ENCODE peak calls at places on chromosomes 4 and X, in eight cellular contexts. L is GM23248; I is stimulated activated CD4-positive, alpha-beta T cell treated with anti-CD3 and anti-CD28 coated beads, Interleukin-4, amount 100 ng/mL, for 48 hours; M is heart left ventricle; K is mucosa of gallbladder; V is naive thymus-derived CD4-positive, alpha-beta T cell; Z is cerebellar nuclear complex; E is hypothalamus. H is an unnamed sample.

GRCh38 chr4:8560265-8561047 is 19.7 kb upstream of the GPR78 start:
- DNase-seq in I (no peak), E (no peak), K (no peak), Z (no peak), M (no peak), V (no peak), L (peak), H (no peak)

GRCh38 chrX:38649227-38649626 is 87.9 kb downstream of the TSPAN7 start:
- DNase-seq in M (no peak), Z (no peak), I (no peak), E (no peak), L (no peak), V (no peak), K (no peak), H (peak)

GRCh38 chr4:127856485-127857447 is 23.9 kb upstream of the PLK4 start:
- DNase-seq in E (no peak), M (no peak), I (no peak), L (peak), Z (no peak), V (no peak), K (no peak), H (no peak)

GRCh38 chrX:65894138-65894537 is 145.7 kb downstream of the VSIG4 start:
- DNase-seq in I (no peak), M (no peak), L (no peak), Z (no peak), E (no peak), K (no peak), V (no peak), H (no peak)

GRCh38 chr4:30802622-30803323 is 82.6 kb downstream of the PCDH7 start:
- DNase-seq in L (peak), V (no peak), I (no peak), M (no peak), E (no peak), K (no peak), Z (no peak), H (no peak)

GRCh38 chr4:5708829-5709680 is 696 bp upstream of the EVC2 start:
- DNase-seq in V (no peak), E (no peak), K (no peak), L (no peak), Z (no peak), M (no peak), I (no peak), H (no peak)

GRCh38 chrX:14673764-14674163 is 144.4 kb downstream of the GLRA2 start:
- DNase-seq in Z (no peak), V (no peak), K (peak), I (peak), M (no peak), E (no peak), L (peak), H (no peak)

GRCh38 chr4:42281324-42282020 is 115.8 kb upstream of the SHISA3 start:
- DNase-seq in I (no peak), E (no peak), K (no peak), Z (no peak), M (no peak), V (no peak), L (no peak), H (no peak)

GRCh38 chr4:77818667-77819408 is at the start of gene CNOT6L:
- DNase-seq in K (peak), I (peak), L (peak), Z (no peak), M (peak), E (peak), V (peak), H (no peak)

GRCh38 chr4:56622176-56622575 is 58.9 kb downstream of the HOPX start:
- DNase-seq in V (no peak), L (no peak), I (no peak), K (no peak), M (no peak), E (no peak), Z (no peak), H (no peak)

GRCh38 chrX:153974003-153974725 is 1.6 kb downstream of the TMEM187 start:
- DNase-seq in E (no peak), K (no peak), V (no peak), Z (no peak), I (no peak), L (peak), M (no peak), H (no peak)

GRCh38 chr4:157576671-157577070 is 356.1 kb downstream of the GRIA2 start:
- DNase-seq in K (no peak), E (no peak), M (no peak), I (no peak), L (no peak), Z (no peak), V (no peak), H (no peak)

GRCh38 chr4:181597766-181598165 is 645.4 kb upstream of the TENM3 start:
- DNase-seq in I (no peak), V (no peak), K (no peak), M (no peak), Z (no peak), L (no peak), E (no peak), H (no peak)

GRCh38 chrX:8504451-8504850 is 39.8 kb downstream of the VCX3B start:
- DNase-seq in L (no peak), V (no peak), E (no peak), Z (no peak), M (no peak), K (no peak), I (no peak), H (no peak)

GRCh38 chr4:159768011-159768410 is 665.1 kb downstream of the RAPGEF2 start:
- DNase-seq in I (no peak), K (no peak), V (no peak), M (no peak), L (no peak), E (no peak), Z (no peak), H (no peak)

GRCh38 chrX:110847334-110847733 is 51.7 kb upstream of the CHRDL1 start:
- DNase-seq in V (peak), I (no peak), K (peak), Z (peak), M (no peak), L (peak), E (no peak), H (peak)

GRCh38 chrX:23900220-23900797 is 7.4 kb downstream of the APOO start:
- DNase-seq in L (peak), E (no peak), V (no peak), M (no peak), Z (no peak), I (no peak), K (no peak), H (no peak)

GRCh38 chr4:2389691-2390090 is 28.8 kb downstream of the ZFYVE28 start:
- DNase-seq in L (no peak), M (no peak), K (no peak), E (no peak), V (no peak), I (no peak), Z (no peak), H (no peak)

GRCh38 chr4:137638934-137639333 is 106.6 kb upstream of the PCDH18 start:
- DNase-seq in K (no peak), E (no peak), M (no peak), Z (no peak), L (no peak), V (no peak), I (no peak), H (no peak)

GRCh38 chr4:99815597-99816011 is 1.0 kb upstream of the DAPP1 start:
- DNase-seq in V (no peak), L (peak), M (no peak), Z (no peak), K (peak), I (no peak), E (no peak), H (no peak)

GRCh38 chrX:134210465-134210864 is 26.5 kb upstream of the CCDC160 start:
- DNase-seq in E (no peak), V (no peak), M (no peak), Z (no peak), K (no peak), I (no peak), L (no peak), H (no peak)

GRCh38 chrX:134181261-134181660 is 55.7 kb upstream of the CCDC160 start:
- DNase-seq in L (no peak), K (no peak), I (no peak), Z (no peak), M (no peak), E (no peak), V (no peak), H (no peak)

GRCh38 chrX:7132335-7133035 is 15.0 kb upstream of the STS start:
- DNase-seq in I (no peak), Z (no peak), E (no peak), L (peak), V (peak), M (no peak), K (peak), H (peak)

GRCh38 chr4:150127757-150128156 is 49.5 kb downstream of the DCLK2 start:
- DNase-seq in Z (no peak), E (no peak), M (no peak), L (no peak), V (no peak), K (no peak), I (no peak), H (no peak)

GRCh38 chr4:165537028-165537648 is 158.3 kb downstream of the CPE start:
- DNase-seq in V (peak), E (no peak), L (peak), M (no peak), K (no peak), I (no peak), Z (peak), H (peak)

GRCh38 chr4:118033148-118034060 is 882 bp upstream of the NDST3 start:
- DNase-seq in V (no peak), Z (no peak), L (peak), E (peak), I (no peak), K (peak), M (peak), H (no peak)

GRCh38 chr4:136319789-136320470 is 1212.4 kb downstream of the PCDH18 start:
- DNase-seq in V (no peak), I (no peak), L (no peak), K (no peak), M (no peak), E (no peak), Z (no peak), H (no peak)

GRCh38 chr4:55340246-55340645 is 5.8 kb upstream of the SRD5A3 start:
- DNase-seq in I (no peak), L (no peak), K (no peak), M (no peak), V (no peak), Z (no peak), E (no peak), H (no peak)

GRCh38 chr4:45910511-45910910 is 213.3 kb downstream of the GABRG1 start:
- DNase-seq in E (no peak), Z (no peak), K (no peak), L (no peak), I (no peak), M (no peak), V (no peak), H (no peak)

GRCh38 chr4:88159137-88159725 is 792 bp upstream of the ABCG2 start:
- DNase-seq in V (no peak), K (peak), Z (no peak), E (no peak), I (peak), L (peak), M (no peak), H (no peak)

H was measured in CMK.